ENCODE peak calls at places on chromosomes 2 and 18, in five cellular contexts. V, S, W, J and Q are unnamed samples. For H3K4me1, the result is how much of the 10 kb centered on the place peaks cover.

GRCh38 chr18:32296851-32297250 is 107.0 kb downstream of the MEP1B start:
- DNase-seq in V (no peak), S (no peak), W (no peak), J (no peak), Q (no peak)

GRCh38 chr2:42835577-42836371 is 43.4 kb upstream of the HAAO start:
- DNase-seq in V (peak), S (peak), W (no peak), J (no peak), Q (no peak)

GRCh38 chr18:31041346-31042067 is 1.0 kb downstream of the DSC3 start:
- DNase-seq in V (no peak), S (no peak), W (peak), J (no peak), Q (no peak)

GRCh38 chr2:50556934-50557575 is 474.9 kb downstream of the NRXN1 start:
- DNase-seq in V (no peak), S (no peak), W (no peak), J (no peak), Q (no peak)

GRCh38 chr2:179106342-179107178 is 56.6 kb upstream of the CCDC141 start:
- DNase-seq in V (no peak), S (no peak), W (peak), J (no peak), Q (no peak)

GRCh38 chr2:75100011-75100680 is 99.2 kb downstream of the TACR1 start:
- DNase-seq in V (no peak), S (no peak), W (no peak), J (no peak), Q (no peak)

GRCh38 chr18:3585656-3586509 is 135.9 kb downstream of the TGIF1 start:
- DNase-seq in V (peak), S (peak), W (peak), J (peak), Q (peak)

GRCh38 chr18:10081477-10081876 is 167.7 kb downstream of the VAPA start:
- DNase-seq in V (no peak), S (no peak), W (no peak), J (no peak), Q (no peak)

GRCh38 chr2:84958135-84959044 is 12.6 kb upstream of the KCMF1 start:
- DNase-seq in V (no peak), S (no peak), W (no peak), J (no peak), Q (no peak)

GRCh38 chr2:25339791-25340339 is 1.9 kb downstream of the DNMT3A start:
- DNase-seq in V (peak), S (no peak), W (peak), J (no peak), Q (no peak)
- H3K4me1 ChIP-seq in V (under half), S (half or more), W (half or more), J (under half), Q (half or more)

DNA sequence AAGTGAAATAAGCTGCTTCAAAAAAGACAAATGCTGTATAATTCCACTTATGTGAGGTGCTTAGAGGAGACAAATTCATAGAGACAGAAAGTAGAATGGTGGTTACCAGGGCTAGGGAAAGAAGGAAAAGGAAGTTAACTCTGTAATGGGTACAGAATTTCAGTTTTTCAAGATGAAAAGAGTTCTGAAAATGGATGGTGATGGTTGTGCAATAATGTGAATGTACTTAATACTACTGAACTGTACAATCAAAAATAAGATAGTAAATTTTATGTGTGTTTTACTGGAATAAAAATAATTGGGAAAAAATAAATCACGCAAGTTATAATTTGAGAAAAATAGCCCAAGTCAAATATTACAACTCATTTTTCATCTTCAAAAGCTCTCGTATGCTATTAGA is 27.5 kb downstream of the ARHGAP25 start:
- DNase-seq in V (no peak), S (no peak), W (no peak), J (no peak), Q (no peak)
- H3K4me3 ChIP-seq in V (no peak), S (no peak), W (no peak), J (peak), Q (peak)

GRCh38 chr2:199814084-199814844 is 36.7 kb downstream of the FTCDNL1 start:
- DNase-seq in V (no peak), S (no peak), W (no peak), J (no peak), Q (no peak)

GRCh38 chr2:199818754-199819153 is 32.2 kb downstream of the FTCDNL1 start:
- DNase-seq in V (no peak), S (no peak), W (no peak), J (no peak), Q (no peak)

GRCh38 chr2:199819746-199820145 is 31.2 kb downstream of the FTCDNL1 start:
- DNase-seq in V (no peak), S (no peak), W (no peak), J (no peak), Q (no peak)

GRCh38 chr2:199814845-199815211 is 36.2 kb downstream of the FTCDNL1 start:
- DNase-seq in V (no peak), S (no peak), W (no peak), J (no peak), Q (no peak)

DNA sequence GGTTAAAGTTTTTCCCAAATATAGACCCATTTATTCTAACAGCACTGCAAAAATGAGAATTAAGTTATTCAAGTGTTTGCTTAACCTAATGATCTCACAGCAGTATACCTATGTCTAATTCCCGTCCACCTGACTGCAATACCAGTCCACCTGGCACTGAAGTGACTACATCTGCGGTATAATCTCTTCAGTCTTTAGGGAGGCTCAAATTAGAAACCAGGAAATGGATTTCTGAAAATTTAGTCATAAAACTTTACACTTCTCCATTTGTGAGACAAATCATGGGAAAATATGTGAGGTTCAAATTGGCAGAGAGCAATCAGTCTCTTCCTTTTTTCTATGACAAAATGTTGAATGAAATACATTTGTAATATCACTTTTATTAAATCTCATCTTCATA is 33.0 kb downstream of the FTCDNL1 start:
- DNase-seq in V (no peak), S (no peak), W (no peak), J (no peak), Q (no peak)
- H3K4me1 ChIP-seq in V (under half), S (under half), W (under half), J (under half), Q (under half)

GRCh38 chr2:77521482-77521881 is 694 bp downstream of the LRRTM4 start:
- DNase-seq in V (no peak), S (no peak), W (no peak), J (no peak), Q (no peak)
- H3K4me3 ChIP-seq in V (no peak), S (no peak), W (peak), J (no peak), Q (no peak)

GRCh38 chr2:152615177-152615576 is 102.1 kb downstream of the PRPF40A start:
- DNase-seq in V (no peak), S (no peak), W (no peak), J (no peak), Q (no peak)

GRCh38 chr2:152613235-152613634 is 104.0 kb downstream of the PRPF40A start:
- DNase-seq in V (no peak), S (no peak), W (no peak), J (no peak), Q (no peak)

GRCh38 chr2:152609174-152609573 is 108.1 kb downstream of the PRPF40A start:
- DNase-seq in V (no peak), S (no peak), W (no peak), J (no peak), Q (no peak)

GRCh38 chr2:152609699-152610098 is 107.6 kb downstream of the PRPF40A start:
- DNase-seq in V (no peak), S (no peak), W (no peak), J (no peak), Q (no peak)

DNA sequence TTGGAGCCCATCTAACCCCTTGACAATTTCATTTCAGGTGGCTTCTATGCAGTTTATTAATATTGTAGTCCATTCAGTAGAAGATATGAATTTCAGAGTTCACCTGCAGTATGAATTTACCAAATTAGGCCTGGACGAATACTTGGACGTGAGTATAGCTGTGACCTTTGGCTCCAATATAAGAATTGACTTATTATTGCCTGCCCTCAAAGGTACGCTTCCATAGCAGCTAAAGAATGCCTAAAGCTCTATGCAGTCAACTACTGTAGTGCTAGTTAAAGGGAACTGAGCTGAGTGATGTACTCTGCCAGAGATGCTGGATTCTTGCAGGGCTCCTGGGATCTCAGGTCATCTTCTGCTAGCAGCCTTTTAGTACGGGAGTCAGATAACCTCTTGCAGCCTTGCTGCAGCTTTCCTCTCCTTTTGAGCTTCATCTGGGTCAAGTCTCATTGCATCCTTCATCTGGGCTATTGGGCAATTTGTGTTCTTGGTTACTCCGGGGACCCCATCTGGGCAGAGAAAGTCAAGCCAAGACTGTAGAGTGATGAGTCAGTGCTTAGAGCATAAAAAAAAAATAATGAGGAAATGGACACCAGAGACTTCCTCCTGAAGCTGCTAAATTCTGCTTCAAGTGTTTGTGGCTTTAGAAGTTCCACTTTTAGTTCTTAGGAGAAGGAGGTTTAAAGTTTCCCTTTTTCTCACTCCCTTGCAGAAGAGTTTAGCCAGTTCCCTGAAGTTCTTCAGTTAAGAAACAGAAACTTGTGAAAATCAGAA is 105.6 kb downstream of the PRPF40A start:
- DNase-seq in V (peak), S (no peak), W (peak), J (peak), Q (no peak)
- H3K4me1 ChIP-seq in V (under half), S (under half), W (half or more), J (under half), Q (under half)

DNA sequence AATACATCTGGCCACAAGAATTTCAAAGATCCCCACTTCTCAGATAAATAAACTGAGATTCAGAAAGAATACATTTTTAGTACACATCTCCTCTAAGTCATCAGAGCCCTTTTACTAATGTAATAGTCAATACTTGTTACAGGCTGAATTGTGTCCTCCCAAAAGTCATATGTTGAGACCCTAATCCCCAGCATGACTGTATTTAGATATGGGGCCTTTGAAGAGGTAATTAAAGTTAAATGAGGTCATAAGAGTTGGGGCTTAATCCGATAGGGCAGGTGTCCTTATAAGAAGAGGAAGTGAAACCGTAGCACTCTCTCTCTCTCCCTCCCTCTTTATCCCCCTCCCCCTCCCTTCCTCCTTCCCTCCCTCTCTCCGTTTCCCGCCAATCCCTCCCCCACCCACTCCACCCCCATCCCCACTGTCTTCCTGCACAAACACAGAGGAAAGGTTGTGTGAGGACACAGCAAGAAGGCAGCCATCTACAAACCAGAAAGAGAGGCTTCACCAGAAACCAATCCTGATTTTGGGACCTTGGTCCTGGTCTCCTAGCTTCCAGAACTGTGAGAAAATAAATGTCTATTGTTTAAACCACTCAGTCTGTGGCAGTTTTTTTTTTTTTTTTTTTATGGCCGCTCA is 66.6 kb upstream of the ZNF397 start:
- DNase-seq in V (no peak), S (no peak), W (no peak), J (peak), Q (no peak)
- H3K4me3 ChIP-seq in V (no peak), S (no peak), W (no peak), J (peak), Q (no peak)

GRCh38 chr2:218257390-218257981 is 3.3 kb upstream of the GPBAR1 start:
- DNase-seq in V (no peak), S (peak), W (no peak), J (peak), Q (peak)

GRCh38 chr2:218256612-218257350 is 4.0 kb upstream of the GPBAR1 start:
- DNase-seq in V (no peak), S (no peak), W (no peak), J (no peak), Q (no peak)

GRCh38 chr2:218255441-218255840 is 5.4 kb upstream of the GPBAR1 start:
- DNase-seq in V (no peak), S (no peak), W (no peak), J (no peak), Q (no peak)

GRCh38 chr2:218249686-218250085 is 11.1 kb upstream of the GPBAR1 start:
- DNase-seq in V (no peak), S (no peak), W (no peak), J (no peak), Q (no peak)

GRCh38 chr2:218252509-218253247 is 8.1 kb upstream of the GPBAR1 start:
- DNase-seq in V (no peak), S (no peak), W (no peak), J (no peak), Q (no peak)
- H3K4me1 ChIP-seq in V (under half), S (under half), W (under half), J (under half), Q (under half)

GRCh38 chr2:152396051-152396511 is 61.1 kb downstream of the FMNL2 start:
- DNase-seq in V (no peak), S (no peak), W (no peak), J (no peak), Q (no peak)
- H3K4me3 ChIP-seq in V (peak), S (no peak), W (peak), J (no peak), Q (no peak)

GRCh38 chr2:96204836-96205235 is 3.8 kb downstream of the STARD7 start:
- DNase-seq in V (no peak), S (no peak), W (no peak), J (no peak), Q (no peak)
- H3K4me1 ChIP-seq in V (under half), S (half or more), W (half or more), J (half or more), Q (half or more)